ENCODE peak calls at places on chromosomes 4 and X, in nine cellular contexts. I is fibroblast of villous mesenchyme, H is fibroblast of lung, D is HCT116, V is astrocyte, P is HAP-1, J is AG04450, W is testis, N is K562. L is an unnamed sample.

GRCh38 chr4:108303488-108304177 is 134.9 kb upstream of the LEF1 start:
- DNase-seq in H (peak), P (no peak), D (peak), J (no peak), N (no peak), I (no peak), V (peak), W (no peak), L (no peak)

GRCh38 chr4:38667005-38667771 is 3.2 kb downstream of the KLF3 start:
- DNase-seq in I (peak), V (peak), D (peak), N (peak), P (peak), W (peak), J (peak), H (peak), L (peak)

GRCh38 chrX:113802837-113803236 is 781.0 kb upstream of the HTR2C start:
- DNase-seq in J (no peak), W (no peak), P (no peak), I (peak), D (no peak), H (no peak), V (peak), N (no peak), L (no peak)

GRCh38 chr4:24850669-24851068 is 55.3 kb downstream of the SOD3 start:
- DNase-seq in N (no peak), V (peak), I (peak), H (peak), P (no peak), D (no peak), J (peak), W (no peak), L (no peak)

GRCh38 chr4:76384052-76384451 is 36.9 kb downstream of the CCDC158 start:
- DNase-seq in D (no peak), W (no peak), J (no peak), P (no peak), H (no peak), N (no peak), V (no peak), I (no peak), L (no peak)

GRCh38 chr4:9800878-9801277 is 19.4 kb downstream of the DRD5 start:
- DNase-seq in I (no peak), P (no peak), J (no peak), H (no peak), N (no peak), W (no peak), V (no peak), D (no peak), L (no peak)

GRCh38 chr4:15779336-15779735 is 1.2 kb downstream of the CD38 start:
- DNase-seq in J (no peak), I (peak), V (peak), N (peak), D (no peak), W (peak), P (peak), H (peak), L (peak)

GRCh38 chr4:163332526-163333405 is at the start of gene NPY1R:
- DNase-seq in N (peak), I (peak), J (peak), H (peak), P (peak), W (peak), V (peak), D (peak), L (peak)

GRCh38 chrX:111648802-111649201 is 32.2 kb upstream of the ALG13 start:
- DNase-seq in I (no peak), D (no peak), W (no peak), H (no peak), V (no peak), J (no peak), P (no peak), N (no peak), L (no peak)

GRCh38 chr4:80694178-80694577 is 336.3 kb upstream of the BMP3 start:
- DNase-seq in D (no peak), J (no peak), H (no peak), N (no peak), V (peak), P (no peak), W (no peak), I (no peak), L (no peak)

GRCh38 chrX:67700607-67701006 is 156.8 kb downstream of the AR start:
- DNase-seq in H (no peak), W (no peak), N (no peak), P (no peak), J (no peak), V (no peak), D (no peak), I (no peak), L (no peak)

GRCh38 chr4:108155373-108155772 is 13.4 kb downstream of the LEF1 start:
- DNase-seq in N (peak), P (no peak), H (peak), I (no peak), V (peak), J (no peak), W (no peak), D (no peak), L (peak)

GRCh38 chrX:85504381-85504780 is 124.9 kb upstream of the POF1B start:
- DNase-seq in J (no peak), I (no peak), D (no peak), P (peak), H (no peak), W (no peak), N (no peak), V (no peak), L (no peak)

GRCh38 chrX:47854474-47854873 is 17.8 kb downstream of the ZNF81 start:
- DNase-seq in I (peak), N (peak), H (peak), V (no peak), D (no peak), P (peak), J (no peak), W (peak), L (peak)

GRCh38 chrX:120281761-120282160 is 29.5 kb downstream of the TMEM255A start:
- DNase-seq in P (no peak), J (no peak), V (no peak), D (no peak), N (no peak), H (no peak), I (no peak), W (no peak), L (no peak)

GRCh38 chrX:69618803-69619202 is 2.9 kb downstream of the EDA start:
- DNase-seq in V (no peak), D (no peak), W (peak), N (peak), H (peak), J (no peak), P (peak), I (peak), L (peak)

GRCh38 chrX:128807367-128807766 is 715.9 kb downstream of the SMARCA1 start:
- DNase-seq in H (no peak), V (no peak), J (no peak), D (no peak), N (peak), I (no peak), P (no peak), W (peak), L (no peak)

GRCh38 chr4:112448211-112448745 is 67.7 kb downstream of the NEUROG2 start:
- DNase-seq in P (peak), N (no peak), H (no peak), W (peak), J (no peak), I (no peak), D (no peak), V (no peak), L (peak)

GRCh38 chr4:127957105-127957504 is 7.9 kb downstream of the MFSD8 start:
- DNase-seq in P (no peak), I (peak), V (no peak), N (no peak), W (no peak), D (no peak), J (no peak), H (peak), L (no peak)

GRCh38 chrX:4830880-4831557 is 1117.6 kb upstream of the PRKX start:
- DNase-seq in H (no peak), P (no peak), J (no peak), V (no peak), W (no peak), D (no peak), N (no peak), I (no peak), L (no peak)

GRCh38 chr4:46506876-46507275 is 116.9 kb upstream of the GABRA2 start:
- DNase-seq in P (no peak), I (peak), N (no peak), J (no peak), V (peak), W (no peak), H (no peak), D (no peak), L (no peak)

GRCh38 chr4:104490096-104490769 is 4.5 kb downstream of the CXXC4 start:
- DNase-seq in D (no peak), H (peak), W (peak), N (no peak), J (no peak), I (no peak), P (no peak), V (peak), L (peak)

GRCh38 chr4:23818097-23818648 is 71.7 kb downstream of the PPARGC1A start:
- DNase-seq in I (peak), J (no peak), N (no peak), P (peak), D (no peak), H (peak), W (no peak), V (no peak), L (no peak)

GRCh38 chrX:109049903-109050302 is 313.5 kb upstream of the IRS4 start:
- DNase-seq in J (no peak), I (no peak), P (no peak), N (no peak), W (no peak), H (no peak), V (no peak), D (no peak), L (peak)

GRCh38 chr4:53478671-53479456 is 101.4 kb downstream of the FIP1L1 start:
- DNase-seq in W (no peak), V (peak), P (no peak), H (peak), N (peak), D (no peak), I (peak), J (peak), L (no peak)

GRCh38 chr4:103046416-103047290 is 27.1 kb upstream of the SLC9B1 start:
- DNase-seq in N (peak), H (peak), P (peak), W (peak), V (peak), I (peak), J (no peak), D (peak), L (peak)

GRCh38 chr4:73252001-73252400 is 6.6 kb downstream of the ANKRD17 start:
- DNase-seq in W (no peak), D (no peak), V (no peak), I (no peak), H (no peak), J (no peak), N (no peak), P (no peak), L (no peak)
- H3K4me3 ChIP-seq in W (no peak), D (no peak), V (no peak), I (no peak), H (no peak), J (no peak), N (no peak), P (no peak), L (no peak)

GRCh38 chr4:152556814-152557213 is 20.9 kb upstream of the FBXW7 start:
- DNase-seq in J (no peak), I (no peak), P (no peak), N (no peak), V (no peak), W (no peak), D (no peak), H (no peak), L (no peak)
- H3K4me3 ChIP-seq in J (no peak), I (no peak), P (no peak), N (no peak), V (no peak), W (no peak), D (no peak), H (no peak), L (no peak)

DNA sequence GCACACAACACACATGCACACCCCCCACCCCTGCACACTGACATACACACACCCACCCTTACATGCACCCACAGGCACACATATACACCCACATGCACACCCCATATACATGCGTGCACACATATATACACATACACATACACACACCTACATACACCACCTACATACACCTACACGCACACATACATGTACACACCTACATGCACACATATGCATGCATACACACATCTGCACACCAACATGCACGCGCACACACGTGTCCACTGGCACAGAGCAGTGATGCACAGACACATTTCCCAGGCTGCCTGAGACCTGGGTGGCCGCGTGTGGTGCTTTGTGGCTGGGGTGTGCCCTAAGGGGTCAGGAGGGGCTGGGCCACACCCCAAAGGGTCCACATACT is 31.7 kb downstream of the FGFRL1 start:
- DNase-seq in H (no peak), W (no peak), N (no peak), I (no peak), P (no peak), V (no peak), J (no peak), D (no peak), L (no peak)
- H3K4me3 ChIP-seq in H (no peak), W (no peak), N (no peak), I (no peak), P (no peak), V (no peak), J (no peak), D (peak), L (no peak)

GRCh38 chrX:98523521-98523920 is 1639.8 kb downstream of the RPA4 start:
- DNase-seq in H (no peak), P (peak), V (no peak), J (no peak), N (no peak), W (no peak), I (no peak), D (no peak), L (no peak)
- H3K4me3 ChIP-seq in H (no peak), P (no peak), V (no peak), J (no peak), N (no peak), W (no peak), I (no peak), D (no peak), L (no peak)

DNA sequence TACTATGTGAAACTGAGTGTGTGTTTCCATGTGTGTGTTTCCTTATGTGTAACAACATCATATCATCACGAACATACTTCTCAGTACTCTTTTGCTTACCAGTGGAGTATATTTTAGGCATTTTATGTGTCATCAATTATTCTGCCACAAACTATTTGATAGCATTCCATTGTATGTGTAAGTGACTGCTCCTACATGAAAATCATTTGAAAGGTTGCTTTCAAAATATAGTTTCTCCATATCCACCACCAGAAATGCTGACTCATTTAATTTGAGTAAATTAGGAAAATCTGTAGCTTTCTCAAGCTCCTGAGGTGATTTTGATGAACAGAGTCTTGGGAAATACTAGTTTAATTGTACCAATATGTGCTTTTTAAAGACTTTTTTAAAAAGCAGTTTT is 376.2 kb downstream of the PCDH18 start:
- DNase-seq in N (no peak), V (peak), D (no peak), H (peak), I (peak), W (no peak), P (no peak), J (peak), L (no peak)
- H3K4me3 ChIP-seq in N (no peak), V (no peak), D (no peak), H (no peak), I (no peak), W (no peak), P (no peak), J (no peak), L (no peak)

DNA sequence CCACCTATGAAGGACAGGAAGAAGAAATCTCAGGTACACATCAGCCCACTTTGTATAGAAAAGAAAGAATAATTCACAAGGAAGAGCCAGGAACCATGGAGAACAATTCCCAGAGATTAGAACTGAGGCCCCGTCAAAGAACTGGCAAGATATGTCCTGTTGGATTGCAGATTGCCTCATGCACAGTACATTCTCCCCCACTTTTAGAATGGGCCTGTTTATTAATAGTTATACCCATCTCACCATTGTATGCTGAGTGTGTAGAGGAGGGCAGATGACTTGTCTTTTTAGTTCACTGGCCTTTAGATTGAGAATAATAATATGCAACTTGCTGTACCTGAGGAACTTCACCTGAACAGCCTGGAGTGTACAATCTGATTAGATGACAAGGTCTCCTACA is 315.6 kb upstream of the HAND2 start:
- DNase-seq in N (no peak), D (no peak), J (no peak), V (no peak), W (no peak), I (no peak), P (no peak), H (no peak), L (no peak)
- H3K4me3 ChIP-seq in N (no peak), D (no peak), J (no peak), V (no peak), W (no peak), I (no peak), P (no peak), H (no peak), L (no peak)

GRCh38 chr4:124710253-124710849 is 2.2 kb downstream of the ANKRD50 start:
- DNase-seq in D (no peak), W (no peak), J (no peak), N (peak), H (no peak), V (peak), I (peak), P (peak), L (peak)
- H3K4me3 ChIP-seq in D (no peak), W (no peak), J (peak), N (peak), H (peak), V (peak), I (peak), P (peak), L (peak)